ENCODE peak calls at places on chromosomes 5 and 9, in five cellular contexts. J, P, W, L and X are unnamed samples.

GRCh38 chr5:140182803-140183367 is 7.9 kb downstream of the CYSTM1 start:
- DNase-seq in J (no peak), P (no peak), W (no peak), L (peak), X (peak)

GRCh38 chr9:33800886-33801285 is 5.5 kb downstream of the PRSS3 start:
- DNase-seq in J (no peak), P (no peak), W (no peak), L (no peak), X (no peak)

GRCh38 chr9:114633452-114634089 is 22.5 kb downstream of the TMEM268 start:
- DNase-seq in J (no peak), P (no peak), W (no peak), L (no peak), X (no peak)

GRCh38 chr5:176743136-176743827 is 67.1 kb upstream of the UNC5A start:
- DNase-seq in J (no peak), P (no peak), W (no peak), L (no peak), X (no peak)

GRCh38 chr5:139689631-139690384 is 41.7 kb downstream of the CXXC5 start:
- DNase-seq in J (peak), P (no peak), W (peak), L (no peak), X (peak)

GRCh38 chr5:112709416-112709815 is 28.3 kb upstream of the APC start:
- DNase-seq in J (no peak), P (no peak), W (no peak), L (no peak), X (no peak)

GRCh38 chr5:28576022-28576421 is 1537.6 kb upstream of the CDH9 start:
- DNase-seq in J (peak), P (no peak), W (no peak), L (no peak), X (no peak)

GRCh38 chr5:69270827-69271226 is 36.1 kb downstream of the CDK7 start:
- DNase-seq in J (no peak), P (no peak), W (no peak), L (no peak), X (no peak)

GRCh38 chr9:113659039-113659438 is 195.5 kb downstream of the RGS3 start:
- DNase-seq in J (no peak), P (no peak), W (no peak), L (no peak), X (no peak)

GRCh38 chr5:109911731-109912130 is 222.0 kb downstream of the MAN2A1 start:
- DNase-seq in J (no peak), P (no peak), W (no peak), L (no peak), X (no peak)

GRCh38 chr5:10452768-10453331 is 11.2 kb downstream of the ROPN1L start:
- DNase-seq in J (peak), P (peak), W (no peak), L (peak), X (peak)

GRCh38 chr5:132005591-132005990 is 5.9 kb downstream of the ACSL6 start:
- DNase-seq in J (no peak), P (no peak), W (no peak), L (no peak), X (no peak)

GRCh38 chr5:176994460-176995121 is 12.0 kb downstream of the UIMC1 start:
- DNase-seq in J (peak), P (no peak), W (peak), L (no peak), X (peak)

GRCh38 chr5:140251527-140251973 is 51.4 kb downstream of the PFDN1 start:
- DNase-seq in J (peak), P (peak), W (no peak), L (peak), X (no peak)

GRCh38 chr9:98796364-98797101 is at the start of gene ANKS6:
- DNase-seq in J (peak), P (no peak), W (peak), L (peak), X (peak)

GRCh38 chr5:33379757-33380156 is 61.0 kb upstream of the TARS1 start:
- DNase-seq in J (peak), P (peak), W (no peak), L (peak), X (peak)

GRCh38 chr9:130770679-130771442 is 64.2 kb upstream of the ABL1 start:
- DNase-seq in J (peak), P (peak), W (no peak), L (no peak), X (peak)

GRCh38 chr5:111954516-111955337 is 197.7 kb upstream of the NREP start:
- DNase-seq in J (no peak), P (no peak), W (no peak), L (no peak), X (no peak)

GRCh38 chr5:72525816-72526215 is 18.6 kb upstream of the ZNF366 start:
- DNase-seq in J (peak), P (no peak), W (no peak), L (no peak), X (no peak)

GRCh38 chr5:174751154-174751990 is 27.0 kb downstream of the MSX2 start:
- DNase-seq in J (no peak), P (no peak), W (no peak), L (peak), X (no peak)

GRCh38 chr5:42993516-42994284 is 46.4 kb downstream of the ANXA2R start:
- DNase-seq in J (peak), P (no peak), W (no peak), L (no peak), X (peak)

GRCh38 chr5:16271851-16272250 is 92.3 kb upstream of the MARCHF11 start:
- DNase-seq in J (no peak), P (no peak), W (no peak), L (no peak), X (no peak)

GRCh38 chr5:1769017-1769640 is 30.5 kb downstream of the MRPL36 start:
- DNase-seq in J (no peak), P (no peak), W (no peak), L (no peak), X (no peak)

DNA sequence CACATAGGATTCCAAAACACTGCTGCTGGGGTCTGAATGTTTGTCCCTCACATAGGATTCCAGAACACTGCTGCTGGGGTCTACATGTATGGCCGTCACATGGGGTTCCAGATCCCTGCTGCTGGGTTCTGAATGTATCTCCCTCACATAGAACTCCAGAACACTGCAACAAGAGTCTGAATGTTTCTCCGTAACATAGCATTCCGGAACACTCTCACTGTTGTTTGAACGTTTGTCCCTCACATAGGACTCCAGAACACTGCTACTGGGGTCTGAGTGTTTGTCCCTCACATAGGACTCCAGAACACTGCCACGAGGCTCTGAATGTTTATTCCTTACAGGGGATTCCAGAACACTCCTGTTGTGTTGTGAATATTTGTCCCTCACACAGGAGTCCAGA is 216.8 kb downstream of the FOXD4L6 start:
- DNase-seq in J (no peak), P (no peak), W (no peak), L (no peak), X (no peak)
- TF ChIP-seq POLR2A in J (no peak), P (no peak), W (no peak), L (no peak), X (no peak)

GRCh38 chr9:127762111-127762676 is 16.3 kb downstream of the SH2D3C start:
- DNase-seq in J (no peak), P (no peak), W (no peak), L (no peak), X (no peak)
- TF ChIP-seq POLR2A in J (no peak), P (no peak), W (no peak), L (no peak), X (no peak)

DNA sequence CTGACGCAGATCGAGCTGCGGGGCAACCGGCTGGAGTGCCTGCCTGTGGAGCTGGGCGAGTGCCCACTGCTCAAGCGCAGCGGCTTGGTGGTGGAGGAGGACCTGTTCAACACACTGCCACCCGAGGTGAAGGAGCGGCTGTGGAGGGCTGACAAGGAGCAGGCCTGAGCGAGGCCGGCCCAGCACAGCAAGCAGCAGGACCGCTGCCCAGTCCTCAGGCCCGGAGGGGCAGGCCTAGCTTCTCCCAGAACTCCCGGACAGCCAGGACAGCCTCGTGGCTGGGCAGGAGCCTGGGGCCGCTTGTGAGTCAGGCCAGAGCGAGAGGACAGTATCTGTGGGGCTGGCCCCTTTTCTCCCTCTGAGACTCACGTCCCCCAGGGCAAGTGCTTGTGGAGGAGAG is 4.6 kb upstream of the PHYHD1 start:
- DNase-seq in J (no peak), P (no peak), W (no peak), L (no peak), X (no peak)
- TF ChIP-seq POLR2A in J (no peak), P (no peak), W (no peak), L (no peak), X (no peak)

GRCh38 chr5:181235689-181236366 is 7.9 kb downstream of the RACK1 start:
- DNase-seq in J (no peak), P (no peak), W (no peak), L (no peak), X (no peak)
- TF ChIP-seq POLR2A in J (no peak), P (peak), W (no peak), L (no peak), X (peak)

DNA sequence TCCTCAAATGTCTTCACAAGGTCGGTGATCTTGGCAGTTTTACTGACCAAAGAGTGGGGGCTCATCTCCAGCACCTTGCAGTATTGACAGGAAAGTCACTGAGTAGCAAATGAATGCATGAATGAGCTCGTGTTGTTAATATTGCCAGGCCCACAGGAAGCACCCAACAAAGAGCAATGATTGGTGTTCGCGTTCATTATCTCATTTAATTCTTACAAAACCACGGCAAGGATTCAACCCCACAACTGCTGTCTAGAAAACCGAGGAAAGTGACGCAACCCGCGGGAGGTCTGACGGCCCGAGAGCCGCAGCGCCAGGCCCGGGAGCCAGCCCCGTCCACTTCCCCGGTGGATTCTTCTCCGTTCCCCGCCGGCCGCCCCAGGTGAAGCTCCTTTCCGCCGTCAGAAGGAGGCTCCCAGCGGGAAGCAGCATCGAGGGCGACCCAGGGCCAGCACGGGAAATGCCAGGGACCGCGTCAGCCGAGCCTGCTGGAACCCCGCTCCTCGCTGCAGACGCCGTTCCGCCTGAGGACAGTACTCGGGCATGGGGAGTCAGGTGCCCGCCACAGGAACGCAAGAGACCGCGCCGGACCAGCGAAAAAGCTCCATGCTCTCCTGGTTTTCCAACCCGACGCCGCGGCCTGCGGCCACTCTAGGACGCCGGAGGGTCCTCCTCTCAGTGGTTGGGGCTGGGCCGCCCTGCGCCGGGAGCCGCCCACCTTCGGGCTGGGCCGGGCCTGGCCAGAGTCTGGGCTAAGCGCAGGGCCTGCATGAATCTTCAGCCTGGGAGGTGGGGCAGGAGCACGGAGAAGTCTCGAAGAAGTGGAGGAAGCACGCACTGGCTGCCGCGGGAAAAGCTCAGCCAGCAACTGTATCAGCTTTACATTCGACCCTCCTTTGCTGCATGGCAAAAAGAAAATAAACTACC is 19.8 kb upstream of the FER start:
- DNase-seq in J (peak), P (peak), W (peak), L (peak), X (peak)
- TF ChIP-seq POLR2A in J (peak), P (peak), W (peak), L (peak), X (peak)

GRCh38 chr5:57173026-57173317 is 887 bp upstream of the GPBP1 start:
- DNase-seq in J (no peak), P (no peak), W (no peak), L (no peak), X (no peak)
- TF ChIP-seq POLR2A in J (no peak), P (no peak), W (no peak), L (no peak), X (peak)

DNA sequence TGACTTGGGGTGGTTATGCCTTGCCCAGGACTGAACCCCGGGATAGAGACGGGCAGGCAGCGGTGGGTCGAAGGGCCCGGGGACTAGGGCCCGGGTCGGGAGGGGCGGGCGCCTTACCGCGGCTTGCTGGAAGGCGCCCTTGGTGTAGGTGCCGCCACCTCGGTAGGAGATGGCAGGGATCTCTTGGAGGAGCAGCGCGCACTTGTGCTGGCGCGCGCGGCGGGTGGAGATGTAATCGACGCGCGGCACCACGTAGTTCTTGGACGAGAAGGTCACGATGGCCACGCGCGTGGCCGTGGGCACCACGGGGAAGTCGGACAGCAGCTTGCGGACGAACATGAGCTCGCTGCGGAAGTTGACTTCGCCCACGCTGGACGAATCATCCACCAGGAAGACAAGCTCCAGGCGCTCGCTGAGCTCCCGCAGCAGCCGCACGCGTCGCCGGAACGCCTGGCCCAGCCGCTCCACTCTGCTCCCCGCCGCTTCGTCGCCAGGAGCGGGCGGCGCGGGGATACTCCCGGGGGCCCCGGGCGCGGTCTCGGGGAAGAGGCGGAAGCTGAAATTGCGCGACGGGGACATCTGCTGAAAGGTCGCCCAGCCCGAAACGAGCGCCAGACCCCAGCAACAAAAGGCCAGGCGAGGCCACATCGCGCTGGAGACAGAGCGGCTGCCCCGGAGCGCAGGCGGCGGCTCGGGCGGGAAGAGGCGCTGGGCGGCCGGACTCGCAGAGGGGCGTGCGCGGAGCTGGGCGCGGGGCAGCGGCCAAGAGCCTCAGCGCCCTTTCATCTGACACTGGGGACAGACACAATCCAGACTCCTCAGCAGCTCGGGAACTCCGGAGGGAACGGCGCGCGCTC is at the start of gene SVEP1:
- DNase-seq in J (peak), P (no peak), W (no peak), L (no peak), X (peak)
- TF ChIP-seq POLR2A in J (no peak), P (no peak), W (no peak), L (no peak), X (no peak)

GRCh38 chr5:79512692-79513518 is 1.0 kb downstream of the HOMER1 start:
- DNase-seq in J (no peak), P (no peak), W (no peak), L (peak), X (peak)

GRCh38 chr5:79513519-79514390 is at the start of gene HOMER1:
- DNase-seq in J (peak), P (peak), W (peak), L (peak), X (peak)

GRCh38 chr5:79516986-79517385 is 3.1 kb upstream of the HOMER1 start:
- DNase-seq in J (no peak), P (no peak), W (no peak), L (no peak), X (no peak)

GRCh38 chr5:79511945-79512493 is 1.9 kb downstream of the HOMER1 start:
- DNase-seq in J (no peak), P (no peak), W (no peak), L (no peak), X (peak)

GRCh38 chr5:79514391-79515105 is 614 bp upstream of the HOMER1 start:
- DNase-seq in J (peak), P (peak), W (peak), L (peak), X (peak)
- TF ChIP-seq POLR2A in J (peak), P (peak), W (peak), L (peak), X (peak)